ENCODE peak calls at places on chromosomes 11 and 22, in five cellular contexts. A, N, Y, L and K are unnamed samples.

GRCh38 chr22:38531251-38531956 is 25.3 kb upstream of the DDX17 start:
- DNase-seq in Y (no peak), N (no peak), L (no peak), A (no peak), K (no peak)

GRCh38 chr11:62591448-62592215 is at the start of gene TUT1:
- DNase-seq in N (peak; percentile 100), L (peak; percentile 91), A (peak; percentile 99), Y (peak; percentile 100), K (peak; percentile 96)

GRCh38 chr11:48154162-48154561 is 62.4 kb upstream of the OR4B1 start:
- DNase-seq in N (no peak), Y (no peak), L (no peak), A (peak; percentile 48), K (no peak)

GRCh38 chr11:57340228-57340627 is 2.1 kb downstream of the P2RX3 start:
- DNase-seq in A (no peak), Y (peak; percentile 64), N (peak; percentile 65), L (peak; percentile 65), K (no peak)

GRCh38 chr11:99781074-99781473 is 760.3 kb downstream of the CNTN5 start:
- DNase-seq in N (no peak), Y (no peak), L (no peak), A (no peak), K (no peak)

GRCh38 chr11:87866951-87867350 is 308.3 kb downstream of the RAB38 start:
- DNase-seq in N (no peak), A (no peak), L (no peak), Y (no peak), K (no peak)

GRCh38 chr22:44622147-44622427 is 79.9 kb upstream of the PRR5 start:
- DNase-seq in A (no peak), L (peak; percentile 24), N (peak; percentile 83), Y (no peak), K (no peak)

GRCh38 chr22:47014946-47015345 is 252.5 kb downstream of the TBC1D22A start:
- DNase-seq in L (no peak), N (no peak), Y (no peak), A (no peak), K (no peak)

GRCh38 chr11:122365545-122366380 is 249.7 kb upstream of the BLID start:
- DNase-seq in N (peak; percentile 8), A (no peak), L (no peak), Y (no peak), K (no peak)

GRCh38 chr11:122362381-122362780 is 246.4 kb upstream of the BLID start:
- DNase-seq in A (no peak), L (no peak), N (no peak), Y (no peak), K (no peak)

GRCh38 chr11:122363306-122363705 is 247.3 kb upstream of the BLID start:
- DNase-seq in Y (no peak), L (no peak), A (no peak), N (no peak), K (no peak)

GRCh38 chr11:122368796-122369195 is 252.8 kb upstream of the BLID start:
- DNase-seq in L (no peak), A (no peak), Y (no peak), N (no peak), K (no peak)

GRCh38 chr11:122367809-122368231 is 251.8 kb upstream of the BLID start:
- DNase-seq in L (no peak), N (peak; percentile 8), A (peak; percentile 20), Y (no peak), K (no peak)
- H3K4me3 ChIP-seq in L (no peak overlapping the region), N (no peak overlapping the region), A (no peak overlapping the region), Y (no peak overlapping the region), K (peak overlapping the region; percentile 35)

GRCh38 chr11:34536056-34536455 is 22.5 kb upstream of the ELF5 start:
- DNase-seq in N (no peak), L (no peak), A (no peak), Y (no peak), K (no peak)
- H3K36me3 ChIP-seq in N (no peaks in the 10 kb centered on the region), L (no peaks in the 10 kb centered on the region), A (no peaks in the 10 kb centered on the region), Y (no peaks in the 10 kb centered on the region), K (no peaks in the 10 kb centered on the region)

GRCh38 chr11:113695207-113695606 is 10.9 kb downstream of the TMPRSS5 start:
- DNase-seq in N (no peak), A (no peak), L (no peak), Y (no peak), K (no peak)

GRCh38 chr11:113689711-113690618 is 16.1 kb downstream of the TMPRSS5 start:
- DNase-seq in N (no peak), L (peak; percentile 69), Y (no peak), A (no peak), K (no peak)

GRCh38 chr11:113694390-113694789 is 11.7 kb downstream of the TMPRSS5 start:
- DNase-seq in Y (no peak), L (no peak), N (no peak), A (no peak), K (no peak)

GRCh38 chr11:113693030-113693429 is 13.1 kb downstream of the TMPRSS5 start:
- DNase-seq in A (no peak), Y (no peak), L (no peak), N (no peak), K (no peak)

GRCh38 chr11:113690619-113691569 is 15.2 kb downstream of the TMPRSS5 start:
- DNase-seq in L (peak; percentile 93), Y (peak; percentile 83), N (peak; percentile 76), A (peak; percentile 76), K (peak; percentile 68)
- TF ChIP-seq CTCF in L (peak; percentile 96), Y (peak; percentile 94), N (peak; percentile 91), A (peak; percentile 33), K (peak; percentile 30)

GRCh38 chr11:64925536-64926449 is 1.3 kb downstream of the PPP2R5B start:
- DNase-seq in A (no peak), Y (no peak), N (peak; percentile 31), L (peak; percentile 18), K (no peak)
- H3K4me3 ChIP-seq in A (peak overlapping the region; percentile 78), Y (peak overlapping the region; percentile 90), N (peak overlapping the region; percentile 81), L (peak overlapping the region; percentile 60), K (peak overlapping the region; percentile 100)

DNA sequence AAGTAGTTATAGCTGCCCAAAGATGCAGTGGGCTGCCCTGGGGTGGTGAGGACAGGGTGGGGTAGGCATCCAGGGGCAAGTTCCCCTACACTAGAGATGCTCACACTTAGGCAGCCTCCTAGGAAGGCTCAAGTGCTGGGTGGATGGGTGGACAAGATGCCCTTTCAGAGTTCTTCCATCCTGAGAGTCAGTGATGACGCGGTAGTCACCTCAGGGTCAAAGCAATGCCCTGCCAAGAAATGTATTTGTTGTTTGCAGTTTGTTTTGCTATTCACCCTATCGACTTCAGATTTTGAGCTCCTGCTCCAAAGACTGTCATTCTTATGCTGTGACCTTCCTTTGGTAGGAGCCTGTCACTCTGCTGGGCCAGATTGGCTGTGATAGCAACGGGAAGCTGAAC is 18.9 kb downstream of the POLA2 start:
- DNase-seq in A (no peak), N (no peak), L (no peak), Y (no peak), K (no peak)
- H3K36me3 ChIP-seq in A (peaks cover 35% of the 10 kb centered on the region), N (peaks cover 12% of the 10 kb centered on the region), L (peaks cover 99% of the 10 kb centered on the region), Y (peaks cover 54% of the 10 kb centered on the region), K (peaks cover 49% of the 10 kb centered on the region)